ENCODE peak calls at places on chromosomes 7 and 10, in four cellular contexts. L, I, Y and A are unnamed samples.
A peak's percentile ranks its signal among the peaks of the same experiment; 100 is the strongest.

GRCh38 chr7:27182285-27182827 is 2.7 kb downstream of the HOXA11 start:
- DNase-seq in L (peak; percentile 16), I (no peak), Y (no peak), A (peak; percentile 45)

GRCh38 chr7:91618665-91619437 is 261.7 kb downstream of the MTERF1 start:
- DNase-seq in Y (no peak), L (no peak), I (no peak), A (no peak)

GRCh38 chr7:118324790-118325449 is 100.4 kb downstream of the ANKRD7 start:
- DNase-seq in L (no peak), I (no peak), Y (no peak), A (no peak)

GRCh38 chr10:54799491-54799890 is 1.5 kb downstream of the PCDH15 start:
- DNase-seq in Y (no peak), L (no peak), I (no peak), A (no peak)

GRCh38 chr7:130941322-130942210 is 207.6 kb upstream of the KLF14 start:
- DNase-seq in Y (peak; percentile 74), I (no peak), L (peak; percentile 67), A (no peak)

GRCh38 chr10:4763960-4764428 is 62.0 kb upstream of the AKR1E2 start:
- DNase-seq in L (no peak), Y (no peak), I (peak; percentile 61), A (no peak)

GRCh38 chr7:87330316-87330715 is 15.1 kb upstream of the CROT start:
- DNase-seq in I (no peak), L (no peak), Y (no peak), A (no peak)

GRCh38 chr7:95886501-95887090 is 114.2 kb downstream of the DYNC1I1 start:
- DNase-seq in L (no peak), I (no peak), Y (no peak), A (no peak)

GRCh38 chr7:140084972-140085371 is 22.2 kb upstream of the PARP12 start:
- DNase-seq in L (no peak), Y (no peak), I (no peak), A (no peak)

GRCh38 chr7:121500659-121501058 is 104.6 kb upstream of the FAM3C start:
- DNase-seq in L (no peak), I (no peak), Y (no peak), A (no peak)

GRCh38 chr7:143299840-143300239 is 11.7 kb downstream of the CASP2 start:
- DNase-seq in L (no peak), Y (no peak), I (no peak), A (no peak)

GRCh38 chr10:28263136-28263857 is 39.6 kb downstream of the MPP7 start:
- DNase-seq in Y (peak; percentile 70), L (peak; percentile 48), I (no peak), A (no peak)

GRCh38 chr10:72315611-72316385 is 38.9 kb downstream of the DNAJB12 start:
- DNase-seq in Y (peak; percentile 70), I (peak; percentile 92), L (peak; percentile 62), A (no peak)

GRCh38 chr7:47941136-47941844 is 7.0 kb downstream of the PKD1L1 start:
- DNase-seq in L (no peak), Y (no peak), I (no peak), A (no peak)

GRCh38 chr10:97539523-97540200 is 32.9 kb upstream of the ANKRD2 start:
- DNase-seq in Y (no peak), L (peak; percentile 41), I (peak; percentile 71), A (no peak)

GRCh38 chr10:74586088-74586585 is 240.3 kb upstream of the KAT6B start:
- DNase-seq in I (no peak), Y (no peak), L (no peak), A (no peak)

GRCh38 chr10:33066558-33067236 is 108.7 kb upstream of the ITGB1 start:
- DNase-seq in Y (no peak), I (no peak), L (no peak), A (no peak)
- TF ChIP-seq CTCF in Y (no peak), I (peak; percentile 16), L (peak; percentile 11), A (no peak)

GRCh38 chr7:144787127-144787526 is 48.7 kb downstream of the TPK1 start:
- DNase-seq in I (no peak), Y (no peak), L (no peak), A (no peak)
- TF ChIP-seq CTCF in I (no peak), Y (no peak), L (no peak), A (peak; percentile 36)

GRCh38 chr10:92848441-92849233 is at the start of gene EXOC6:
- DNase-seq in I (peak; percentile 29), Y (peak; percentile 94), L (peak; percentile 86), A (peak; percentile 86)
- TF ChIP-seq CTCF in I (peak; percentile 6), Y (no peak), L (no peak), A (no peak)

GRCh38 chr10:14412624-14413023 is 81.9 kb upstream of the FRMD4A start:
- DNase-seq in L (no peak), I (no peak), Y (no peak), A (no peak)

GRCh38 chr10:14408139-14408538 is 77.4 kb upstream of the FRMD4A start:
- DNase-seq in Y (no peak), L (no peak), I (no peak), A (no peak)

GRCh38 chr10:14407567-14407966 is 76.8 kb upstream of the FRMD4A start:
- DNase-seq in L (no peak), Y (no peak), I (no peak), A (no peak)

GRCh38 chr10:14409247-14409646 is 78.5 kb upstream of the FRMD4A start:
- DNase-seq in L (no peak), Y (no peak), I (no peak), A (no peak)

DNA sequence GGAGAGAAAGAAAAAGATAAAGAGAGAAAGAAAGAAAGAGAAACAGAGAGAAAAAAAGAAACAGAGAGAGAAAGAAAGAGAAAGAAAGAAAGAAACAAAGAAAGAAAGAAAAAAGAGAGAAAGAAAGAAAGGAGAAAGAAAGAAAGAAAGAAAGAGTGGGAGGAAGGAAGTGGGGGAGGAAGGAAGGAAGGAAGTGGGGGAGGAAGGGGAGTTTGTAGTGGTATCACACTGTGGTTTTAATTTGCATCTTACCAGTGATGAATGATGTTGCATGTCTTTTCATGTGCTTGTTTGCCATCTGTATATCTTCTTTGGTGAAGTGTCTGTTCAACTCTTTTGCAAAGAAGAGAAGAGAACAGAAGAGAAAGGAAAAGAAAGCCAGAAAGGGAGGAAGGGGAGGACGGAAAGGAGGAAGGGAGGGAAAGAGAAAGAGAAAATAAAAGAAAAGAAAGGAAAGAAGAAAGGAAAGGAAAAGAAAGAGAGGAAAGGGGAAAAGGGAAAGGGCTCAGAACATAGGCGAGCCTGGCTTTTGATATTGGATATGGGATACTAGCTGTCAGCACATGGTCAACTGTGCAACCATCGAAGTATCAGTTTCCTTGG is 79.2 kb upstream of the FRMD4A start:
- DNase-seq in Y (no peak), L (no peak), I (no peak), A (no peak)
- TF ChIP-seq CTCF in Y (no peak), L (no peak), I (no peak), A (no peak)

DNA sequence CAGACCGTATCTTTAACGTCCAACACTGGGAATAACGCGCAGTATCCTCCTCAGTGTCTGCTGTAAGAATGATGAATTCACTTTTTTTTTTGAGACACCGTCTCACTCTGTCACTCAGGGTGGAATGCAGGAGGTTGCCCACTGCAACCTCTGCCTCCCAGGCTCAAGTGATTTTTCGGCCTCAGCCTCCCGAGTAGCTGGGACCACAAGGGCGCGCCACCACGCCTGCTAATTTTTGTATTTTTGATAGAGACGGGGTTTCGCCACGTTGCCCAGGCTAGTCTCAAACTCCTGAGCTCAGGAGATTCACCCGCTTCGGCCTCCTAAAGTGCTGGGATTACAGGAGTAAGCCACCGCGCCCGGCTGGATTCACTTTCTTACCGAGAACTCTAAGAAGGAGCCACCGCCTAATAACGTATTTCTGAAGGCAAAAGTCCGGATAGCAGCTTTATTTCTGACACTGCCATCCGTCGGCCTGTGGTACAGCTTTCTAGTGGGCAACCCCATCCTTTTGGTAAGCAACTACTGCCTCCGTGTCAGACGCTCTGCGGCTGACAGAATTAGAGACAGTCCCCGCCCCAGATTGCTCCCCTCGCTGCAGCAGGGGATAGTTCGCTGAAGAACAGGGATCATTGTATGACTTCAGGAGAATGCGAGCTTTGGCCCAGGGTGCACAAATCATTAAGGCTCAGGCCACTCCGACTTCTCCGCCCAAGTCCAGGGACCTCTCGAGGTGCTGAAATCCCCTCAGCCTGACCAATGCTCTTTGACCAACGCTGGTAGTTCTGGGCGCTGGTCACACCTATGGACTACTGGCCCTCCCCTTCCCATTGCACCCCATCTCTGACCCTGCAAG is 649 bp downstream of the POLR3A start:
- DNase-seq in Y (no peak), L (peak; percentile 41), I (no peak), A (no peak)
- TF ChIP-seq CTCF in Y (no peak), L (no peak), I (no peak), A (no peak)

DNA sequence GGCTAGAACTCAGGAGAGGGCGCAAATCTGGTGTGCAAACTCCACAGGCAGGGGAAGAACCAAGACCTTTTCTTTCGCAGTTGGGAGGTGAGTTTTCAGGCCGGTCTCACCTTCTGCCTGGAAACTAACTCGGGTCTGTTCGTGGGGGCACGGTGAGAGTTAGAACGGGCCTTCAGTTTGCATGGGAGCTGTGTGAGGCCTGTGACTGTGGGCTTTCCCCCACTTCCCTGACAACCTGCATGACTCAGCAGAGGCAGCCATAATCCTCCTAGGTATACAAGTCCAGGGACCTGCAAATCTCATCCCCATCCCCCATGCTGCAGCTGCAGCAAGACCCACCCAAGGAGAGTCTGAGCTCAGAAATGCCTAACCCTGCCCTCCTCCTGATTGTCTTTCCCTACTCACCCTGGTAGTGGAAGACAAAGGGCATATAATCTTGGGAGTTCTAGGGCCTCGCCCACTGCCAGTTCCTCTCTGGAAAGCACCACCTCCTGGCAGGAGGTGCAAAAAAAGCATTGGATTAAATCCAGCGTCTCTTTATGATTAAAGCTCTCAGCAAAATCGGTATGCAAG is 194.9 kb upstream of the ETV1 start:
- DNase-seq in L (no peak), I (no peak), Y (no peak), A (no peak)
- TF ChIP-seq CTCF in L (no peak), I (no peak), Y (no peak), A (no peak)

DNA sequence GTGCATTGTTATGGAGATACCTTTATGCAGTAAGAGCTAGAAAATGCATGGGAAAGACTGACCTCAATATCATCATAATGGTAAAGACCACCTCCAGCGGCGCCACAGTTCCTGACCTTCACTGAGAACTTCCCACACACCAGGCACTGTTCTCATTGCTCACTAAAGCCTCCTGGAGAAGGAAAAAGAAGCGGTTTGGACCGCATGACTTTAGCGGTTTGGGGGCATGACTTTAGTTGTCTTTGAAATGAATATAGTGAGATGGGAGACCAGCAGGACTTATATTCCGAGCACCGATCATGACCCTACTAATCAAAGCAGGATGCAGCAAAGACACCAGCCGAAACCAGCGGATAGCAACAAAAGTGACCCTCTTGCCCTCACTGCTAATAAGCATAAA is 693.9 kb downstream of the SUGCT start:
- DNase-seq in I (no peak), Y (no peak), L (no peak), A (no peak)
- TF ChIP-seq CTCF in I (no peak), Y (no peak), L (no peak), A (no peak)

DNA sequence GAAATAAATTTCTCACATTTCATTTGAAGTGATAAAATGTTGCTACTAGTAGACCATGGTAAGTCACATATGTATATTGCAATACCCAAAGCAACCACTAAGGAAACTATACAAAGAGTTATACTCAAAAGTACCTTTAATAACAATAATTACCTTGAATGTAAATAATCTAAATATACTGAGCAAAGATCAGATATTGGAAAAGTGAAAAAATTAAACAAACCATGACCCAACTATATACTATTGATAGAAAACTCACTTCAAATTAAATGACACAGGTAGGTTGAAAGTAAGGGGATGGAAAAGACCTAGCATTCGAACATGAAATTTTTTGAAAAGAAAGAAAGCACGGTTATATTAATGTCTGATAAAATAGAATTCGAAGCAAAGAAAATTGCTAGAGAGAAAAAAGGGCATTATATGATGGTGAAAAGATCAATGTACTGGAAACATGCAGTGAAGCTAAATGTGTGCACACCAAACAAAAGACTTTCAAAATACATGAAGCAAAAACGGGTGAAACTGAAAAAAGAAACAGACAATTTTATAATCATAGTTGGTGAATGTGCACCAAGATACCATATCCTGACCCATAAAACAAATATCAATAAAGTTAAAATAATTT is 29.1 kb downstream of the TFPI2 start:
- DNase-seq in Y (no peak), L (no peak), I (no peak), A (no peak)
- TF ChIP-seq CTCF in Y (peak; percentile 29), L (no peak), I (no peak), A (peak; percentile 71)